ENCODE peak calls at places on chromosomes 2 and 18, in five cellular contexts. One of them, this sample, is unnamed. For H3K4me1, the result is how much of the 10 kb centered on the place peaks cover.

GRCh38 chr2:186575302-186575701 is 14.6 kb upstream of the ITGAV start:
- DNase-seq in K562: peak
- DNase-seq in H1: no peak
- DNase-seq in IMR-90: peak
- DNase-seq in A549: peak
- DNase-seq in this sample: no peak

GRCh38 chr18:27901424-27902226 is 275.3 kb downstream of the CDH2 start:
- DNase-seq in IMR-90: no peak
- DNase-seq in H1: no peak
- DNase-seq in A549: no peak
- DNase-seq in K562: no peak
- DNase-seq in this sample: no peak

GRCh38 chr18:79378416-79379250 is 17.1 kb upstream of the NFATC1 start:
- DNase-seq in IMR-90: peak
- DNase-seq in K562: peak
- DNase-seq in H1: peak
- DNase-seq in A549: peak
- DNase-seq in this sample: peak

GRCh38 chr2:45978302-45978859 is 318.8 kb upstream of the EPAS1 start:
- DNase-seq in IMR-90: no peak
- DNase-seq in K562: no peak
- DNase-seq in A549: no peak
- DNase-seq in H1: no peak
- DNase-seq in this sample: no peak

GRCh38 chr18:58337688-58338087 is 291.2 kb downstream of the ALPK2 start:
- DNase-seq in IMR-90: no peak
- DNase-seq in A549: no peak
- DNase-seq in H1: no peak
- DNase-seq in K562: no peak
- DNase-seq in this sample: no peak

GRCh38 chr2:26514045-26514444 is 36.1 kb upstream of the OTOF start:
- DNase-seq in A549: no peak
- DNase-seq in IMR-90: no peak
- DNase-seq in K562: no peak
- DNase-seq in H1: no peak
- DNase-seq in this sample: no peak

GRCh38 chr2:133266075-133266925 is 302.0 kb downstream of the NCKAP5 start:
- DNase-seq in A549: peak
- DNase-seq in K562: no peak
- DNase-seq in IMR-90: no peak
- DNase-seq in H1: peak
- DNase-seq in this sample: no peak

GRCh38 chr18:10193446-10193845 is 261.0 kb upstream of the APCDD1 start:
- DNase-seq in H1: no peak
- DNase-seq in IMR-90: no peak
- DNase-seq in K562: no peak
- DNase-seq in A549: no peak
- DNase-seq in this sample: no peak

GRCh38 chr2:150136901-150137300 is 350.6 kb downstream of the RND3 start:
- DNase-seq in K562: no peak
- DNase-seq in A549: no peak
- DNase-seq in IMR-90: no peak
- DNase-seq in H1: no peak
- DNase-seq in this sample: no peak

GRCh38 chr2:228866781-228867180 is 404.3 kb downstream of the PID1 start:
- DNase-seq in H1: no peak
- DNase-seq in IMR-90: no peak
- DNase-seq in K562: no peak
- DNase-seq in A549: no peak
- DNase-seq in this sample: no peak
- TF ChIP-seq RFX5 in H1: no peak
- TF ChIP-seq RFX5 in IMR-90: no peak
- TF ChIP-seq RFX5 in K562: no peak
- TF ChIP-seq RFX5 in A549: no peak
- TF ChIP-seq RFX5 in this sample: no peak

GRCh38 chr2:241616168-241617125 is 20.5 kb downstream of the THAP4 start:
- DNase-seq in H1: no peak
- DNase-seq in A549: no peak
- DNase-seq in IMR-90: no peak
- DNase-seq in K562: no peak
- DNase-seq in this sample: no peak

GRCh38 chr2:241615522-241616052 is 21.4 kb downstream of the THAP4 start:
- DNase-seq in K562: no peak
- DNase-seq in H1: no peak
- DNase-seq in A549: no peak
- DNase-seq in IMR-90: no peak
- DNase-seq in this sample: no peak

GRCh38 chr2:241618836-241619235 is 18.1 kb downstream of the THAP4 start:
- DNase-seq in H1: no peak
- DNase-seq in K562: no peak
- DNase-seq in IMR-90: no peak
- DNase-seq in A549: no peak
- DNase-seq in this sample: no peak

GRCh38 chr2:241618296-241618805 is 18.6 kb downstream of the THAP4 start:
- DNase-seq in H1: no peak
- DNase-seq in A549: no peak
- DNase-seq in K562: no peak
- DNase-seq in IMR-90: no peak
- DNase-seq in this sample: peak

DNA sequence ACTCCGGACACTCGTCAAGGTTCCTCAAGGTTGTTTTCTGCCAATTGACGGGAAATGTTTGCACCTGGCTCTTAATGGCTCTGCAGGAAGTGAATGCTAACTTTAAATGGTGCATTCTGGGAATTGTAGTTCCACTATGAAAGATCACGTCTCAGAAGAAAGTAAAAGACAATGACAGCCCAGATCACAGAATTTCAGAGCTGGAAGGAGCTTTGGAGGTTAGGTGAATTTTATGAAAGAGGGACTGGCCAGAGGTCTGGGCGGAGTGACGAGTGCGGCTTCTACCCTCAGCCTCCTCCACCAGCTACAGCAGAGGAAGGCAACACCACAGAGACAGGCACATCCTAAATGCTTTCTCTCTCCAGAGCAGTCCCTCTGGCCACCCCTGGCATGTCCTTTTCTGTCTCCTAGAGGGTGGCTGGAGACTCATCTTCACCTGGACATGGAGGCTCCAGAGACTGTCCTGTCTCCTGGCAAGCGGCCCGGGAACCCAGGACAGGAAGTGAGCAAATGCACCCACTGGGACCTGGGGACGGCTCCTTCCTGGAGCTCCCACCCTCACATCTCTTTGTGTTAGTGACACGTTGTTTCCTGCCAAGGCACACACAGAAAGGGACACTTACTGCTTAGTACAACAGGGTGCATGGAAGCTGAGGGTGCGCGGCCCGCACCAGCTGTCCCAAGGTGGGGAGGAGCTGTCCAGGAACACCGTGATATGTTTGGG is 19.4 kb downstream of the THAP4 start:
- DNase-seq in H1: no peak
- DNase-seq in K562: no peak
- DNase-seq in A549: no peak
- DNase-seq in IMR-90: no peak
- DNase-seq in this sample: peak
- H3K4me1 ChIP-seq in H1: under half
- H3K4me1 ChIP-seq in K562: under half
- H3K4me1 ChIP-seq in A549: under half
- H3K4me1 ChIP-seq in IMR-90: under half
- H3K4me1 ChIP-seq in this sample: under half

GRCh38 chr18:14179306-14179705 is 47.1 kb upstream of the ZNF519 start:
- DNase-seq in IMR-90: no peak
- DNase-seq in K562: no peak
- DNase-seq in A549: peak
- DNase-seq in H1: no peak
- DNase-seq in this sample: no peak
- TF ChIP-seq RFX5 in IMR-90: no peak
- TF ChIP-seq RFX5 in K562: no peak
- TF ChIP-seq RFX5 in A549: no peak
- TF ChIP-seq RFX5 in H1: no peak
- TF ChIP-seq RFX5 in this sample: no peak

GRCh38 chr18:36389811-36390581 is 92.5 kb downstream of the FHOD3 start:
- DNase-seq in K562: no peak
- DNase-seq in H1: no peak
- DNase-seq in IMR-90: no peak
- DNase-seq in A549: no peak
- DNase-seq in this sample: no peak

GRCh38 chr18:36392888-36393287 is 95.4 kb downstream of the FHOD3 start:
- DNase-seq in H1: no peak
- DNase-seq in A549: no peak
- DNase-seq in IMR-90: no peak
- DNase-seq in K562: no peak
- DNase-seq in this sample: no peak

GRCh38 chr18:36389027-36389426 is 91.5 kb downstream of the FHOD3 start:
- DNase-seq in A549: no peak
- DNase-seq in H1: no peak
- DNase-seq in K562: no peak
- DNase-seq in IMR-90: no peak
- DNase-seq in this sample: no peak

GRCh38 chr18:36392163-36392887 is 94.8 kb downstream of the FHOD3 start:
- DNase-seq in K562: no peak
- DNase-seq in A549: no peak
- DNase-seq in IMR-90: peak
- DNase-seq in H1: no peak
- DNase-seq in this sample: no peak

DNA sequence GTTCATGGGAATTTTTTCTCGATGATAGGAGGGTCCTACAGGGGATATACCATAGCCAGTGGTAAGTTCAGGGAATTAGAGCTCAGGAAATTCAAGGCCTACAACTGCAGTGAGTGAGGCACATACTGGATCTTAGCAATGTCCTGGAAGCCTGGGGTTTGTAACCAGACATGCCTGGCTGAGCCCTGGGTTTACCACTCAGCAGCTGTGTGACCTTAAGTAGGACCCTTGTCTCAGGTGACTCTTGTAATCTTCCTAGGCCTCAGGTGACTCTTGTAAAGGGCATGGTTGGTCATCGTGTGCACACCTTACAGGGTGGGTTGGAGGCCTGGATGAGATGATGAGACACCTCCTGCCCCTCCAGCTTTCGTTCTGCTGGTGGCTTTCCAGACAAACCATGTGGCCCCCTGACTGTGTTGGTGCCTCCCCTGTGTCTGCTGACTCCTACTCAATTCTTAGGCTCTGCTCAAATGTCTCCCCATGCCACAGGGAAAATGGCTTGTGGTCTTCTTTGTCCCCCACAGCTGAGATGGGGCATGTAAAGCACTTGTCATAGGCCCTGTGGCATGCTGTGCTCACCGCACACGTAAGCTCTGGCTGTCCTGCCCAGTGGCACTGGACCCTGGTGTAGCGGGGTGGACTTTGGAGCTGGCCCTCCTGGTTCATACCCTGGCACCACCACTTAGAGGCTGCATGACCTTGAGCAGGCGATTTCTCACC is 94.1 kb downstream of the FHOD3 start:
- DNase-seq in IMR-90: no peak
- DNase-seq in K562: no peak
- DNase-seq in A549: no peak
- DNase-seq in H1: peak
- DNase-seq in this sample: no peak
- H3K4me1 ChIP-seq in IMR-90: under half
- H3K4me1 ChIP-seq in K562: under half
- H3K4me1 ChIP-seq in A549: under half
- H3K4me1 ChIP-seq in H1: under half
- H3K4me1 ChIP-seq in this sample: under half

DNA sequence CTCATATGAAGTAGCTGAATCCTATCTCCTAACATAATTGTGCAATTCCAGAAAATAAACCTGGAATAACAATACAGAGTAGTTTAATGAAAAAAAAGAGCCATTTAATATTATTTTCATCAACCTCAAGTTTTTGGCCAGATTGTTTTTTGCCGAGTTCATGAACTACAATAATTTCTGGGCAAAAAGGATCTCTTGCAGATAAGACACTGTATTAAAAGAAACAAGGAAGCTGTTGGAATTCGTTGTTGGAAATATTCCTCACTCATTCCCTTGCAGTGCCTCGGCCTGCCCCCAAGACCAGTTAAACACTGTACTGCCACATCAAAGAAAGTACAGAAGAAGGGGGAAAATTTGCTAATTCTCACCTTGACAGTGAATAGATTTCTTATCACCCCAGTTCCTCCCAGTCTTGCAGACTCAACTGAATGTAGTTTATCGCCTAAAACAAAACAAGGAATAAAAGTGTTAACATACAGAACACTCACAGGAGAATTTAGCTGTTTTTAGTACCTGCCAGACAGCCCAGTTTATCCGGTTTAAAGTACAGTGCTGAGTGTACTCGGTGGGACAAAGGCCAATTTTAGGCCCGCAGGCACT is 1.3 kb downstream of the IDH1 start:
- DNase-seq in K562: no peak
- DNase-seq in IMR-90: no peak
- DNase-seq in A549: no peak
- DNase-seq in H1: no peak
- DNase-seq in this sample: no peak
- TF ChIP-seq RFX5 in K562: no peak
- TF ChIP-seq RFX5 in IMR-90: no peak
- TF ChIP-seq RFX5 in A549: no peak
- TF ChIP-seq RFX5 in H1: no peak
- TF ChIP-seq RFX5 in this sample: no peak

DNA sequence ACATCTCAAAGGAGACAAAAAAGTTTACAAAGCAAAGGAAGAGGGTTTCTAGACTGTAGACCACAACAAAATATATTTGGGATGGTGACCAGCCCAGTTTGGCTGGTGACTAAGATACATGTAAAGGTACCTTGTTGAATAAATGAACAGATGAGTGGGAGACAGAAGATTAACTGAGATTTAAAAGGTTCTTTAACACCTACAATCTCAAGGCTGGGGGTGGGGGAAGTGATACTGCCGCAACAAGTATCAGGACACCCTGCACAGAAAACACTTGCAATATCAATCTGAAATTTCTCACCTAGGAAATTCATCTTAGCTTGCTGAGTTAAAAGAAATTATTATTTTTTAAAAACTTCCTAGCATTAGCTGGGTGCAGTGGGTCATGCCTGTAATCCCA is 8.3 kb downstream of the RNF149 start:
- DNase-seq in H1: no peak
- DNase-seq in A549: no peak
- DNase-seq in IMR-90: no peak
- DNase-seq in K562: no peak
- DNase-seq in this sample: no peak
- H3K4me1 ChIP-seq in H1: under half
- H3K4me1 ChIP-seq in A549: under half
- H3K4me1 ChIP-seq in IMR-90: under half
- H3K4me1 ChIP-seq in K562: under half
- H3K4me1 ChIP-seq in this sample: under half

DNA sequence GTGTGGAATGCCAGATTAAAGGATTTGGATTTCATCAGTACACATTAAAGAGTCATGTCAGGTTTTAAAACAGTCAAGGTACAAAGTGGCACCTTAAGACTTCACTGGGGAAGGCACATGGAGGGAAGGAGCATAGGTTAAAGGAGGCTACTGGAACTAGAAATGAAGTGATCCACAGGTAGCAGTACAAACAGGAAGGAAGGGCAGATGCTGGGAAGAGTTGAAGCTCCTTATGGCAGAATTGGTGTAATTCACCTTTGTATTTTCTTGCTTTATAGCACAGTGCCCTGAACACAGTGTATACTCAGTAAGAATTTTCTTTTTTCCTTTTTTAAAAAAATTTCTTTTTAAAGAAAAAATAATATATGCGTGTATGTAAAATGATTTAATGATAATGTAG is 177.1 kb downstream of the BABAM2 start:
- DNase-seq in IMR-90: no peak
- DNase-seq in K562: no peak
- DNase-seq in A549: no peak
- DNase-seq in H1: no peak
- DNase-seq in this sample: no peak
- TF ChIP-seq RFX5 in IMR-90: no peak
- TF ChIP-seq RFX5 in K562: no peak
- TF ChIP-seq RFX5 in A549: no peak
- TF ChIP-seq RFX5 in H1: no peak
- TF ChIP-seq RFX5 in this sample: no peak

This sample was measured in GM12878.